ENCODE peak calls at places on chromosomes 16 and 17, in nine cellular contexts. L is activated CD4-positive, alpha-beta T cell treated with anti-CD3 and anti-CD28 coated beads, Interleukin-2, amount 50 U/mL, for 4 hours; X is neural progenitor cell; R is AG20443; T is germinal center; O is left cardiac atrium; Y is HCT116; J is occipital lobe; A is kidney tubule cell. P is an unnamed sample.

GRCh38 chr16:55439101-55439690 is 39.8 kb upstream of the MMP2 start:
- DNase-seq in L (no peak), X (no peak), O (no peak), R (peak), T (no peak), J (no peak), Y (no peak), A (no peak), P (no peak)

GRCh38 chr17:49543860-49544259 is 31.8 kb upstream of the NXPH3 start:
- DNase-seq in T (no peak), O (no peak), L (no peak), X (no peak), Y (no peak), A (no peak), R (no peak), J (no peak), P (no peak)

GRCh38 chr17:31588512-31588911 is 197.0 kb downstream of the RAB11FIP4 start:
- DNase-seq in J (no peak), X (no peak), Y (no peak), A (no peak), T (no peak), R (no peak), O (no peak), L (no peak), P (no peak)

GRCh38 chr16:79001156-79001997 is 599.2 kb downstream of the MAF start:
- DNase-seq in A (no peak), R (no peak), J (no peak), L (no peak), T (no peak), O (no peak), X (peak), Y (no peak), P (no peak)

GRCh38 chr17:61393904-61394629 is 5.6 kb upstream of the TBX2 start:
- DNase-seq in X (peak), Y (no peak), A (no peak), J (no peak), T (no peak), R (no peak), O (no peak), L (no peak), P (no peak)

GRCh38 chr16:85123891-85124635 is 11.8 kb upstream of the CIBAR2 start:
- DNase-seq in A (peak), Y (no peak), T (no peak), X (peak), J (peak), L (no peak), R (peak), O (peak), P (peak)

GRCh38 chr16:46949216-46949892 is 24.1 kb downstream of the DNAJA2 start:
- DNase-seq in A (peak), O (no peak), Y (no peak), L (peak), X (no peak), T (no peak), J (no peak), R (no peak), P (no peak)

GRCh38 chr16:75644240-75645012 is 3.0 kb downstream of the KARS1 start:
- DNase-seq in R (no peak), X (no peak), T (no peak), L (no peak), O (no peak), Y (no peak), A (peak), J (no peak), P (no peak)

GRCh38 chr16:87463722-87464690 is 28.8 kb downstream of the ZCCHC14 start:
- DNase-seq in O (peak), Y (no peak), J (no peak), L (no peak), T (no peak), X (no peak), A (peak), R (peak), P (peak)

P was measured in M059J.